ENCODE peak calls at places on chromosome 19, in nine cellular contexts. A, C, U, W, G, M, Q, K and R are unnamed samples.

GRCh38 chr19:55585658-55586339 is 5.2 kb upstream of the ZNF579 start:
- DNase-seq in A (peak), C (peak), U (no peak), W (peak), G (no peak), M (no peak), Q (no peak), K (peak), R (peak)

GRCh38 chr19:5694167-5694951 is 4.3 kb downstream of the RPL36 start:
- DNase-seq in A (no peak), C (no peak), U (no peak), W (no peak), G (no peak), M (no peak), Q (no peak), K (no peak), R (peak)

GRCh38 chr19:48826606-48827020 is 9.7 kb downstream of the HSD17B14 start:
- DNase-seq in A (peak), C (no peak), U (no peak), W (no peak), G (no peak), M (no peak), Q (no peak), K (no peak), R (no peak)

GRCh38 chr19:4939466-4939865 is 29.4 kb upstream of the KDM4B start:
- DNase-seq in A (no peak), C (no peak), U (no peak), W (no peak), G (no peak), M (no peak), Q (no peak), K (no peak), R (no peak)

GRCh38 chr19:2820112-2820702 is 539 bp downstream of the ZNF554 start:
- DNase-seq in A (peak), C (no peak), U (no peak), W (no peak), G (no peak), M (no peak), Q (no peak), K (no peak), R (peak)

GRCh38 chr19:46847528-46847927 is 3.1 kb downstream of the AP2S1 start:
- DNase-seq in A (no peak), C (no peak), U (no peak), W (no peak), G (no peak), M (no peak), Q (no peak), K (no peak), R (no peak)

GRCh38 chr19:45179063-45179847 is 671 bp downstream of the BLOC1S3 start:
- DNase-seq in A (peak), C (peak), U (peak), W (peak), G (no peak), M (no peak), Q (no peak), K (peak), R (peak)

GRCh38 chr19:12567951-12568350 is 16.7 kb upstream of the ZNF564 start:
- DNase-seq in A (no peak), C (no peak), U (no peak), W (no peak), G (no peak), M (no peak), Q (no peak), K (no peak), R (no peak)

GRCh38 chr19:1882089-1882785 is 3.1 kb downstream of the ABHD17A start:
- DNase-seq in A (peak), C (peak), U (peak), W (no peak), G (peak), M (no peak), Q (peak), K (no peak), R (no peak)

GRCh38 chr19:33819875-33820781 is 23.5 kb downstream of the KCTD15 start:
- DNase-seq in A (peak), C (peak), U (peak), W (peak), G (peak), M (no peak), Q (peak), K (peak), R (peak)

GRCh38 chr19:10096615-10096963 is 5.9 kb downstream of the ANGPTL6 start:
- DNase-seq in A (peak), C (no peak), U (no peak), W (no peak), G (no peak), M (no peak), Q (no peak), K (no peak), R (no peak)

GRCh38 chr19:7833225-7834156 is 3.5 kb downstream of the EVI5L start:
- DNase-seq in A (peak), C (no peak), U (no peak), W (peak), G (no peak), M (no peak), Q (no peak), K (no peak), R (no peak)

GRCh38 chr19:53951436-53951835 is 11.3 kb upstream of the CACNG8 start:
- DNase-seq in A (no peak), C (no peak), U (no peak), W (no peak), G (no peak), M (no peak), Q (no peak), K (no peak), R (no peak)

GRCh38 chr19:10270180-10270615 is 722 bp upstream of the ICAM1 start:
- DNase-seq in A (peak), C (peak), U (peak), W (no peak), G (peak), M (no peak), Q (peak), K (peak), R (no peak)

GRCh38 chr19:18700501-18701249 is 17.2 kb downstream of the CRTC1 start:
- DNase-seq in A (peak), C (peak), U (peak), W (peak), G (peak), M (peak), Q (peak), K (peak), R (peak)

GRCh38 chr19:5128251-5128931 is 159.5 kb downstream of the KDM4B start:
- DNase-seq in A (no peak), C (no peak), U (no peak), W (peak), G (no peak), M (no peak), Q (no peak), K (peak), R (peak)

GRCh38 chr19:7063764-7064418 is 5.4 kb upstream of the MBD3L3 start:
- DNase-seq in A (no peak), C (no peak), U (no peak), W (no peak), G (no peak), M (no peak), Q (no peak), K (no peak), R (no peak)

GRCh38 chr19:50476224-50476942 is at the start of the genes EMC10 and GARIN5A:
- DNase-seq in A (peak), C (peak), U (peak), W (peak), G (peak), M (peak), Q (peak), K (peak), R (peak)

GRCh38 chr19:43464089-43464775 is 1.2 kb downstream of the LYPD3 start:
- DNase-seq in A (peak), C (no peak), U (no peak), W (no peak), G (no peak), M (no peak), Q (peak), K (peak), R (peak)

GRCh38 chr19:7197169-7197759 is 97.0 kb downstream of the INSR start:
- DNase-seq in A (peak), C (peak), U (peak), W (peak), G (peak), M (peak), Q (peak), K (peak), R (peak)

GRCh38 chr19:48569814-48570213 is 17.8 kb downstream of the SULT2B1 start:
- DNase-seq in A (no peak), C (no peak), U (no peak), W (peak), G (no peak), M (no peak), Q (no peak), K (no peak), R (no peak)

GRCh38 chr19:43699506-43700367 is 16.1 kb upstream of the IRGC start:
- DNase-seq in A (peak), C (no peak), U (no peak), W (peak), G (no peak), M (no peak), Q (no peak), K (peak), R (peak)

GRCh38 chr19:57816652-57817051 is 1.9 kb upstream of the ZNF552 start:
- DNase-seq in A (no peak), C (no peak), U (no peak), W (no peak), G (no peak), M (no peak), Q (no peak), K (no peak), R (no peak)

GRCh38 chr19:19817357-19817756 is 4.2 kb downstream of the ZNF506 start:
- DNase-seq in A (no peak), C (peak), U (peak), W (no peak), G (peak), M (no peak), Q (peak), K (no peak), R (no peak)